ENCODE peak calls at places on chromosomes 6 and 20, in eight cellular contexts. One of them, this sample, is unnamed. For H3K4me1, the result is how much of the 10 kb centered on the place peaks cover.

GRCh38 chr6:33854572-33855030 is 50.8 kb upstream of the MLN start:
- DNase-seq in GM23338: no peak
- DNase-seq in adipocyte: no peak
- DNase-seq in GM23248: peak
- DNase-seq in Karpas-422: no peak
- DNase-seq in lower lobe of right lung: no peak
- DNase-seq in tibial artery: no peak
- DNase-seq in fibroblast of lung: no peak
- DNase-seq in this sample: no peak

GRCh38 chr20:25532971-25533391 is 52.4 kb downstream of the NINL start:
- DNase-seq in GM23338: no peak
- DNase-seq in adipocyte: no peak
- DNase-seq in GM23248: no peak
- DNase-seq in Karpas-422: no peak
- DNase-seq in lower lobe of right lung: no peak
- DNase-seq in tibial artery: no peak
- DNase-seq in fibroblast of lung: peak
- DNase-seq in this sample: no peak

GRCh38 chr6:1108198-1108597 is 203.7 kb upstream of the FOXQ1 start:
- DNase-seq in GM23338: no peak
- DNase-seq in adipocyte: no peak
- DNase-seq in GM23248: no peak
- DNase-seq in Karpas-422: no peak
- DNase-seq in lower lobe of right lung: no peak
- DNase-seq in tibial artery: no peak
- DNase-seq in fibroblast of lung: no peak
- DNase-seq in this sample: no peak

GRCh38 chr6:156778615-156779205 is 1.5 kb downstream of the ARID1B start:
- DNase-seq in GM23338: peak
- DNase-seq in adipocyte: peak
- DNase-seq in GM23248: peak
- DNase-seq in Karpas-422: peak
- DNase-seq in lower lobe of right lung: peak
- DNase-seq in tibial artery: peak
- DNase-seq in fibroblast of lung: peak
- DNase-seq in this sample: peak

GRCh38 chr20:18507218-18508191 is at the start of gene SEC23B:
- DNase-seq in GM23338: peak
- DNase-seq in adipocyte: peak
- DNase-seq in GM23248: peak
- DNase-seq in Karpas-422: peak
- DNase-seq in lower lobe of right lung: peak
- DNase-seq in tibial artery: peak
- DNase-seq in fibroblast of lung: peak
- DNase-seq in this sample: peak

GRCh38 chr6:149922642-149923326 is at the start of gene RAET1G:
- DNase-seq in GM23338: peak
- DNase-seq in adipocyte: peak
- DNase-seq in GM23248: peak
- DNase-seq in Karpas-422: peak
- DNase-seq in lower lobe of right lung: peak
- DNase-seq in tibial artery: peak
- DNase-seq in fibroblast of lung: peak
- DNase-seq in this sample: peak

GRCh38 chr6:156700440-156701057 is 76.6 kb upstream of the ARID1B start:
- DNase-seq in GM23338: no peak
- DNase-seq in adipocyte: no peak
- DNase-seq in GM23248: no peak
- DNase-seq in Karpas-422: peak
- DNase-seq in lower lobe of right lung: no peak
- DNase-seq in tibial artery: no peak
- DNase-seq in fibroblast of lung: no peak
- DNase-seq in this sample: no peak

GRCh38 chr6:120384671-120385070 is 949.6 kb downstream of the TBC1D32 start:
- DNase-seq in GM23338: no peak
- DNase-seq in adipocyte: no peak
- DNase-seq in GM23248: peak
- DNase-seq in Karpas-422: no peak
- DNase-seq in lower lobe of right lung: no peak
- DNase-seq in tibial artery: no peak
- DNase-seq in fibroblast of lung: peak
- DNase-seq in this sample: no peak

GRCh38 chr6:84872996-84873395 is 108.6 kb upstream of the TBX18 start:
- DNase-seq in GM23338: no peak
- DNase-seq in adipocyte: no peak
- DNase-seq in GM23248: peak
- DNase-seq in Karpas-422: no peak
- DNase-seq in lower lobe of right lung: no peak
- DNase-seq in tibial artery: no peak
- DNase-seq in fibroblast of lung: no peak
- DNase-seq in this sample: no peak

GRCh38 chr20:32514760-32515159 is 70.4 kb downstream of the NOL4L start:
- DNase-seq in GM23338: no peak
- DNase-seq in adipocyte: no peak
- DNase-seq in GM23248: peak
- DNase-seq in Karpas-422: no peak
- DNase-seq in lower lobe of right lung: no peak
- DNase-seq in tibial artery: no peak
- DNase-seq in fibroblast of lung: no peak
- DNase-seq in this sample: no peak

GRCh38 chr6:108920751-108921150 is 72.5 kb downstream of the ARMC2 start:
- DNase-seq in GM23338: peak
- DNase-seq in adipocyte: no peak
- DNase-seq in GM23248: no peak
- DNase-seq in Karpas-422: no peak
- DNase-seq in lower lobe of right lung: no peak
- DNase-seq in tibial artery: no peak
- DNase-seq in fibroblast of lung: no peak
- DNase-seq in this sample: no peak

GRCh38 chr6:5497896-5498578 is 236.7 kb downstream of the FARS2 start:
- DNase-seq in GM23338: no peak
- DNase-seq in adipocyte: peak
- DNase-seq in GM23248: peak
- DNase-seq in Karpas-422: no peak
- DNase-seq in lower lobe of right lung: no peak
- DNase-seq in tibial artery: no peak
- DNase-seq in fibroblast of lung: peak
- DNase-seq in this sample: no peak

GRCh38 chr6:41767112-41767946 is 12.4 kb downstream of the FRS3 start:
- DNase-seq in GM23338: no peak
- DNase-seq in adipocyte: peak
- DNase-seq in GM23248: peak
- DNase-seq in Karpas-422: peak
- DNase-seq in lower lobe of right lung: no peak
- DNase-seq in tibial artery: peak
- DNase-seq in fibroblast of lung: peak
- DNase-seq in this sample: peak

GRCh38 chr20:19758888-19759331 is 852 bp downstream of the RIN2 start:
- DNase-seq in GM23338: peak
- DNase-seq in adipocyte: peak
- DNase-seq in GM23248: peak
- DNase-seq in Karpas-422: peak
- DNase-seq in lower lobe of right lung: peak
- DNase-seq in tibial artery: peak
- DNase-seq in fibroblast of lung: peak
- DNase-seq in this sample: peak

GRCh38 chr20:22862645-22863230 is 172.4 kb upstream of the SSTR4 start:
- DNase-seq in GM23338: peak
- DNase-seq in adipocyte: no peak
- DNase-seq in GM23248: no peak
- DNase-seq in Karpas-422: no peak
- DNase-seq in lower lobe of right lung: no peak
- DNase-seq in tibial artery: no peak
- DNase-seq in fibroblast of lung: no peak
- DNase-seq in this sample: no peak

GRCh38 chr6:121865811-121866210 is 430.4 kb downstream of the GJA1 start:
- DNase-seq in GM23338: no peak
- DNase-seq in adipocyte: no peak
- DNase-seq in GM23248: no peak
- DNase-seq in Karpas-422: no peak
- DNase-seq in lower lobe of right lung: no peak
- DNase-seq in tibial artery: no peak
- DNase-seq in fibroblast of lung: no peak
- DNase-seq in this sample: no peak

GRCh38 chr6:134722996-134723871 is 226.7 kb downstream of the ALDH8A1 start:
- DNase-seq in GM23338: no peak
- DNase-seq in adipocyte: peak
- DNase-seq in GM23248: peak
- DNase-seq in Karpas-422: no peak
- DNase-seq in lower lobe of right lung: no peak
- DNase-seq in tibial artery: no peak
- DNase-seq in fibroblast of lung: no peak
- DNase-seq in this sample: no peak

GRCh38 chr6:31660224-31660997 is at the start of gene C6orf47:
- DNase-seq in GM23338: peak
- DNase-seq in adipocyte: peak
- DNase-seq in GM23248: peak
- DNase-seq in Karpas-422: peak
- DNase-seq in lower lobe of right lung: peak
- DNase-seq in tibial artery: peak
- DNase-seq in fibroblast of lung: peak
- DNase-seq in this sample: peak

GRCh38 chr6:31659649-31660223 is 842 bp downstream of the C6orf47 start:
- DNase-seq in GM23338: peak
- DNase-seq in adipocyte: peak
- DNase-seq in GM23248: peak
- DNase-seq in Karpas-422: peak
- DNase-seq in lower lobe of right lung: no peak
- DNase-seq in tibial artery: no peak
- DNase-seq in fibroblast of lung: peak
- DNase-seq in this sample: peak

GRCh38 chr6:31657406-31658157 is 1.9 kb downstream of the APOM start:
- DNase-seq in GM23338: no peak
- DNase-seq in adipocyte: no peak
- DNase-seq in GM23248: peak
- DNase-seq in Karpas-422: peak
- DNase-seq in lower lobe of right lung: no peak
- DNase-seq in tibial artery: no peak
- DNase-seq in fibroblast of lung: no peak
- DNase-seq in this sample: no peak

GRCh38 chr6:31658158-31658688 is 2.4 kb downstream of the C6orf47 start:
- DNase-seq in GM23338: no peak
- DNase-seq in adipocyte: no peak
- DNase-seq in GM23248: no peak
- DNase-seq in Karpas-422: no peak
- DNase-seq in lower lobe of right lung: no peak
- DNase-seq in tibial artery: no peak
- DNase-seq in fibroblast of lung: no peak
- DNase-seq in this sample: no peak

DNA sequence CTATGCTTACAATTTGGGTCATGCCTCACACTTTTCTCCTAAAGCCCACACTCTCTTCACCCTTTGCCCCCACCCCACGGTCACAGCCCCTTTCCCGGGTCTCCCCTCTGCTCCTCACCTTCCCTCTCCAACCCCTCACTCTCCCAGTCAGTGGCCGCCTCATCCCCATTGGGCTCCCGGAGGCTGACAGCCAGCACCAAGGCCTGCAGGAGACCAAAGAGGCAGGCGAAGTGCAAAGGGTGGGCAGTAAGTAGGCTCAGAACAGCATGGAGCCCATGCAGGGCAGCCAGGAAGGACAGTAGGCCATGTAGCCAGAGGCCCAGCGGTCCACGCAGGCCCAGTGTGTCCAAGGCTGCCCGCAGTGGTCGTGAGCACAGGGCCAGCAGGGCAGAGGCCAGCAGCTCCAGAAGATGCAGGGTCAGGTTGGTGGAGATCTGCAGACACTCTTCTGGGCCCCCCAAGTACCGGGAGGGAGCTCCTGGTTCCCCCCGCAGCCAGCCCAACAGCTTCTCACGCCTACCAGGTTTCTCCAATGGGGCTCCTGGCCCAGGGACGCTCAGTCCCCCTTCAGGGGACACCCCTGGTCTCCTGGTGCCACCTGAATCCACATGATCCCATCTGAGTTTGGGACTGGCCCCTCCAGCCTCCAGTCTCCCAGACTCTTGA is 1.5 kb downstream of the C6orf47 start:
- DNase-seq in GM23338: no peak
- DNase-seq in adipocyte: no peak
- DNase-seq in GM23248: no peak
- DNase-seq in Karpas-422: no peak
- DNase-seq in lower lobe of right lung: no peak
- DNase-seq in tibial artery: no peak
- DNase-seq in fibroblast of lung: no peak
- DNase-seq in this sample: no peak
- H3K4me1 ChIP-seq in GM23338: under half
- H3K4me1 ChIP-seq in adipocyte: under half
- H3K4me1 ChIP-seq in GM23248: under half
- H3K4me1 ChIP-seq in Karpas-422: under half
- H3K4me1 ChIP-seq in lower lobe of right lung: half or more
- H3K4me1 ChIP-seq in tibial artery: half or more
- H3K4me1 ChIP-seq in fibroblast of lung: under half
- H3K4me1 ChIP-seq in this sample: under half

DNA sequence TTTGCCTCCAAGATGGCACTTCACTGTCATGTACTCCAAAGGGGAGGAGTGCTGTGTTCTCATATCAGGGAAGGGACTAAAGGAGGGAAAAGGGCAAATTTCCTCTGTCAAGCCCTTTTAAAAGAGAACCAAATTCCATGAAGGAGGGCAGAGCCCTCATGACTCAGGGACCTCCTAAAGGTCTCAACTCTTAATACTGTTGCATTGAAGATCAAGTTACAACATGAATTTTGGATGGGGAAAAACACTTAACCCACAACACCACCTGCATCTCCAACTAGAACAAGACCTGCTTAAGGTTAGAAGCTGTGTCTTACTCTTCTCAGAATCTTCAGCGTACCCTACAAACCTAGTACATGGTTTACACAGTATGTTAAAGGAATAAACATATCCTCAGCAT is 23.7 kb upstream of the FBXO30 start:
- DNase-seq in GM23338: no peak
- DNase-seq in adipocyte: no peak
- DNase-seq in GM23248: no peak
- DNase-seq in Karpas-422: no peak
- DNase-seq in lower lobe of right lung: no peak
- DNase-seq in tibial artery: no peak
- DNase-seq in fibroblast of lung: no peak
- DNase-seq in this sample: no peak
- H3K4me1 ChIP-seq in GM23338: under half
- H3K4me1 ChIP-seq in adipocyte: under half
- H3K4me1 ChIP-seq in GM23248: under half
- H3K4me1 ChIP-seq in Karpas-422: under half
- H3K4me1 ChIP-seq in lower lobe of right lung: under half
- H3K4me1 ChIP-seq in tibial artery: under half
- H3K4me1 ChIP-seq in fibroblast of lung: under half
- H3K4me1 ChIP-seq in this sample: under half

GRCh38 chr6:138241381-138241780 is 23.1 kb upstream of the PBOV1 start:
- DNase-seq in GM23338: no peak
- DNase-seq in adipocyte: no peak
- DNase-seq in GM23248: no peak
- DNase-seq in Karpas-422: no peak
- DNase-seq in lower lobe of right lung: no peak
- DNase-seq in tibial artery: no peak
- DNase-seq in fibroblast of lung: no peak
- DNase-seq in this sample: no peak
- H3K4me1 ChIP-seq in GM23338: under half
- H3K4me1 ChIP-seq in adipocyte: under half
- H3K4me1 ChIP-seq in GM23248: under half
- H3K4me1 ChIP-seq in Karpas-422: under half
- H3K4me1 ChIP-seq in lower lobe of right lung: under half
- H3K4me1 ChIP-seq in tibial artery: under half
- H3K4me1 ChIP-seq in fibroblast of lung: under half
- H3K4me1 ChIP-seq in this sample: under half

DNA sequence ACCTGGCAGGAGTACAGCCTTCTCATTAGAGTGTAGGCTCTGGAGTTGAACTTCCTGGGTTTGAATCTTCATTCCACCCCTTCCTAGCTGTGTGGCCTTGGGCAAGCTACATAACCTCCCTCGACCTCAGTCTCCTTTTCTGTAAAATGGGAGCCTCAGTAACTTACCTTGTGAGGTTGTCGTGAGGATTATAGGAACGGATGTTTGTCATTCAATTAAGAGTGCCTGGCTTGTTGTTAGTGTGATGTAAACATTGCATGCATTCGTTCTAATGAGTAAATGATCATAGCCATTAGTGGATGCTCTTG is 45.2 kb downstream of the TOX2 start:
- DNase-seq in GM23338: no peak
- DNase-seq in adipocyte: no peak
- DNase-seq in GM23248: no peak
- DNase-seq in Karpas-422: no peak
- DNase-seq in lower lobe of right lung: no peak
- DNase-seq in tibial artery: no peak
- DNase-seq in fibroblast of lung: no peak
- DNase-seq in this sample: no peak
- H3K4me1 ChIP-seq in GM23338: under half
- H3K4me1 ChIP-seq in adipocyte: under half
- H3K4me1 ChIP-seq in GM23248: under half
- H3K4me1 ChIP-seq in Karpas-422: half or more
- H3K4me1 ChIP-seq in lower lobe of right lung: half or more
- H3K4me1 ChIP-seq in tibial artery: under half
- H3K4me1 ChIP-seq in fibroblast of lung: under half
- H3K4me1 ChIP-seq in this sample: under half

This sample was measured in small intestine.